ENCODE peak calls at places on chromosomes 6 and 20, in five cellular contexts. One of them, this sample, is unnamed.
A peak's percentile ranks its signal among the peaks of the same experiment; 100 is the strongest.

GRCh38 chr20:63441777-63442493 is 30.5 kb downstream of the KCNQ2 start:
- DNase-seq in right atrium auricular region: no peak
- DNase-seq in cardiac muscle cell: peak; percentile 49
- DNase-seq in gastrocnemius medialis: peak; percentile 34
- DNase-seq in foreskin keratinocyte: no peak
- DNase-seq in this sample: peak; percentile 98

GRCh38 chr6:163750436-163751031 is 336.0 kb downstream of the QKI start:
- DNase-seq in right atrium auricular region: no peak
- DNase-seq in cardiac muscle cell: no peak
- DNase-seq in gastrocnemius medialis: no peak
- DNase-seq in foreskin keratinocyte: peak; percentile 55
- DNase-seq in this sample: no peak

GRCh38 chr20:5528719-5529256 is 212.0 kb upstream of the PROKR2 start:
- DNase-seq in right atrium auricular region: peak; percentile 80
- DNase-seq in cardiac muscle cell: peak; percentile 93
- DNase-seq in gastrocnemius medialis: peak; percentile 65
- DNase-seq in foreskin keratinocyte: peak; percentile 32
- DNase-seq in this sample: peak; percentile 73

GRCh38 chr6:125213936-125214335 is 60.4 kb downstream of the TPD52L1 start:
- DNase-seq in right atrium auricular region: no peak
- DNase-seq in cardiac muscle cell: no peak
- DNase-seq in gastrocnemius medialis: peak; percentile 72
- DNase-seq in foreskin keratinocyte: no peak
- DNase-seq in this sample: peak; percentile 37

GRCh38 chr20:21172626-21173025 is 46.7 kb downstream of the KIZ start:
- DNase-seq in right atrium auricular region: no peak
- DNase-seq in cardiac muscle cell: no peak
- DNase-seq in gastrocnemius medialis: no peak
- DNase-seq in foreskin keratinocyte: no peak
- DNase-seq in this sample: no peak

GRCh38 chr6:34919651-34920050 is 30.6 kb downstream of the ANKS1A start:
- DNase-seq in right atrium auricular region: no peak
- DNase-seq in cardiac muscle cell: peak; percentile 59
- DNase-seq in gastrocnemius medialis: no peak
- DNase-seq in foreskin keratinocyte: no peak
- DNase-seq in this sample: no peak

GRCh38 chr6:29478740-29479139 is 9.0 kb downstream of the MAS1L start:
- DNase-seq in right atrium auricular region: no peak
- DNase-seq in cardiac muscle cell: no peak
- DNase-seq in gastrocnemius medialis: no peak
- DNase-seq in foreskin keratinocyte: no peak
- DNase-seq in this sample: no peak

GRCh38 chr6:115539531-115539930 is 521.2 kb downstream of the FRK start:
- DNase-seq in right atrium auricular region: no peak
- DNase-seq in cardiac muscle cell: no peak
- DNase-seq in gastrocnemius medialis: no peak
- DNase-seq in foreskin keratinocyte: no peak
- DNase-seq in this sample: no peak

GRCh38 chr6:157287923-157288322 is 35.4 kb downstream of the TMEM242 start:
- DNase-seq in right atrium auricular region: no peak
- DNase-seq in cardiac muscle cell: no peak
- DNase-seq in gastrocnemius medialis: no peak
- DNase-seq in foreskin keratinocyte: no peak
- DNase-seq in this sample: peak; percentile 30

GRCh38 chr6:154868143-154868594 is 126.9 kb upstream of the TIAM2 start:
- DNase-seq in right atrium auricular region: no peak
- DNase-seq in cardiac muscle cell: peak; percentile 70
- DNase-seq in gastrocnemius medialis: no peak
- DNase-seq in foreskin keratinocyte: no peak
- DNase-seq in this sample: peak; percentile 76

GRCh38 chr20:62063601-62063980 is 2.1 kb downstream of the TAF4 start:
- DNase-seq in right atrium auricular region: no peak
- DNase-seq in cardiac muscle cell: peak; percentile 35
- DNase-seq in gastrocnemius medialis: peak; percentile 56
- DNase-seq in foreskin keratinocyte: no peak
- DNase-seq in this sample: peak; percentile 95

GRCh38 chr20:3813758-3814581 is 6.4 kb upstream of the AP5S1 start:
- DNase-seq in right atrium auricular region: no peak
- DNase-seq in cardiac muscle cell: no peak
- DNase-seq in gastrocnemius medialis: no peak
- DNase-seq in foreskin keratinocyte: no peak
- DNase-seq in this sample: peak; percentile 21

GRCh38 chr6:119965900-119966299 is 616.3 kb upstream of the MAN1A1 start:
- DNase-seq in right atrium auricular region: no peak
- DNase-seq in cardiac muscle cell: no peak
- DNase-seq in gastrocnemius medialis: no peak
- DNase-seq in foreskin keratinocyte: no peak
- DNase-seq in this sample: no peak

GRCh38 chr6:151142676-151143075 is 97.1 kb upstream of the AKAP12 start:
- DNase-seq in right atrium auricular region: no peak
- DNase-seq in cardiac muscle cell: no peak
- DNase-seq in gastrocnemius medialis: no peak
- DNase-seq in foreskin keratinocyte: no peak
- DNase-seq in this sample: no peak

GRCh38 chr6:166172546-166172945 is 4.9 kb upstream of the TBXT start:
- DNase-seq in right atrium auricular region: no peak
- DNase-seq in cardiac muscle cell: no peak
- DNase-seq in gastrocnemius medialis: no peak
- DNase-seq in foreskin keratinocyte: no peak
- DNase-seq in this sample: peak; percentile 54

GRCh38 chr20:54019585-54019984 is 50.8 kb downstream of the BCAS1 start:
- DNase-seq in right atrium auricular region: no peak
- DNase-seq in cardiac muscle cell: no peak
- DNase-seq in gastrocnemius medialis: no peak
- DNase-seq in foreskin keratinocyte: no peak
- DNase-seq in this sample: no peak
- H3K4me1 ChIP-seq in right atrium auricular region: no peaks in the 10 kb centered on the region
- H3K4me1 ChIP-seq in cardiac muscle cell: no peaks in the 10 kb centered on the region
- H3K4me1 ChIP-seq in gastrocnemius medialis: no peaks in the 10 kb centered on the region
- H3K4me1 ChIP-seq in foreskin keratinocyte: no peaks in the 10 kb centered on the region
- H3K4me1 ChIP-seq in this sample: no peaks in the 10 kb centered on the region

GRCh38 chr20:43737925-43738324 is 11.1 kb upstream of the GTSF1L start:
- DNase-seq in right atrium auricular region: no peak
- DNase-seq in cardiac muscle cell: no peak
- DNase-seq in gastrocnemius medialis: no peak
- DNase-seq in foreskin keratinocyte: no peak
- DNase-seq in this sample: no peak

GRCh38 chr20:43740642-43741041 is 13.8 kb upstream of the GTSF1L start:
- DNase-seq in right atrium auricular region: no peak
- DNase-seq in cardiac muscle cell: no peak
- DNase-seq in gastrocnemius medialis: no peak
- DNase-seq in foreskin keratinocyte: no peak
- DNase-seq in this sample: no peak

GRCh38 chr20:43744121-43744520 is 17.3 kb upstream of the GTSF1L start:
- DNase-seq in right atrium auricular region: no peak
- DNase-seq in cardiac muscle cell: no peak
- DNase-seq in gastrocnemius medialis: no peak
- DNase-seq in foreskin keratinocyte: no peak
- DNase-seq in this sample: no peak

GRCh38 chr20:43736588-43737091 is 9.8 kb upstream of the GTSF1L start:
- DNase-seq in right atrium auricular region: no peak
- DNase-seq in cardiac muscle cell: peak; percentile 33
- DNase-seq in gastrocnemius medialis: no peak
- DNase-seq in foreskin keratinocyte: no peak
- DNase-seq in this sample: no peak

GRCh38 chr20:43739148-43739749 is 12.4 kb upstream of the GTSF1L start:
- DNase-seq in right atrium auricular region: no peak
- DNase-seq in cardiac muscle cell: no peak
- DNase-seq in gastrocnemius medialis: no peak
- DNase-seq in foreskin keratinocyte: no peak
- DNase-seq in this sample: no peak
- TF ChIP-seq CTCF in right atrium auricular region: no peak
- TF ChIP-seq CTCF in cardiac muscle cell: no peak
- TF ChIP-seq CTCF in gastrocnemius medialis: no peak
- TF ChIP-seq CTCF in foreskin keratinocyte: no peak
- TF ChIP-seq CTCF in this sample: no peak

GRCh38 chr20:8431538-8432434 is 299.7 kb downstream of the PLCB1 start:
- DNase-seq in right atrium auricular region: peak; percentile 68
- DNase-seq in cardiac muscle cell: peak; percentile 88
- DNase-seq in gastrocnemius medialis: peak; percentile 33
- DNase-seq in foreskin keratinocyte: no peak
- DNase-seq in this sample: no peak

GRCh38 chr20:8434326-8434876 is 302.3 kb downstream of the PLCB1 start:
- DNase-seq in right atrium auricular region: no peak
- DNase-seq in cardiac muscle cell: peak; percentile 77
- DNase-seq in gastrocnemius medialis: no peak
- DNase-seq in foreskin keratinocyte: no peak
- DNase-seq in this sample: no peak

GRCh38 chr20:8433286-8433685 is 301.2 kb downstream of the PLCB1 start:
- DNase-seq in right atrium auricular region: no peak
- DNase-seq in cardiac muscle cell: no peak
- DNase-seq in gastrocnemius medialis: no peak
- DNase-seq in foreskin keratinocyte: no peak
- DNase-seq in this sample: no peak

GRCh38 chr20:8435251-8436035 is 303.4 kb downstream of the PLCB1 start:
- DNase-seq in right atrium auricular region: no peak
- DNase-seq in cardiac muscle cell: peak; percentile 15
- DNase-seq in gastrocnemius medialis: no peak
- DNase-seq in foreskin keratinocyte: no peak
- DNase-seq in this sample: no peak

DNA sequence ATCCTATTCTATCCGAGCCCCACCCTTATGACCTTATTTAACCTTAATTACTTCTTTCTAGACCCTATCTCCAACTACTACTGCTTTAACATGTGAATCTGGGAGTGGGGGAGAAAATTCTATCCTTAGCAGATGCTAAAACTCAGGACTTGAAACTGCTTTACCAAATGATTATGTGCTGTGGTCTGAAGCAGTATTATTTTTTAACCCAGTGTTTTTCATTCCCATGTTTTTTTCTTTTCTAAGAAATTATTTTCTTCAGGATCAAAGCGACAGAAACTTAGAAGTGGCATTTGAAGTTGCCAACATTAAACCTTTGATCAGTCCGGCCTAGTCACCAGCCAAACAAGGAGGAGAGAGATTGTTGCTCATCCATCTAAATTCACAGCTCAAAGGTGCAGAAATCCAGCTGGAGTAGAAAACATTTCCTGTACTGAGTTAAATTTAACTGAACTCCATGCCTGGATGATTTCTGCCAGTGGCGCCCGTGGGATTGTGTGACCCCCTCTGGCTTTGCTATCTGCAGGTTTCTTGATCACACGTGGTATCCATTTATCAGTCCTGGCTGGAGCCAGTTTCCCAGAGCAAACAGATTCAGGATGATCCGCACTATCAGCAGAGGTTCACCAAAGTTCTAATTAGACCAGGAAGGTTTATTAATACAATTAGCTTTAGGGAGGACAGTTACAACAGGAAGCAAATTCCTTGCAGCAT is 300.5 kb downstream of the PLCB1 start:
- DNase-seq in right atrium auricular region: no peak
- DNase-seq in cardiac muscle cell: peak; percentile 27
- DNase-seq in gastrocnemius medialis: no peak
- DNase-seq in foreskin keratinocyte: no peak
- DNase-seq in this sample: no peak
- H3K4me1 ChIP-seq in right atrium auricular region: no peaks in the 10 kb centered on the region
- H3K4me1 ChIP-seq in cardiac muscle cell: peaks cover 8% of the 10 kb centered on the region
- H3K4me1 ChIP-seq in gastrocnemius medialis: peaks cover 3% of the 10 kb centered on the region
- H3K4me1 ChIP-seq in foreskin keratinocyte: no peaks in the 10 kb centered on the region
- H3K4me1 ChIP-seq in this sample: no peaks in the 10 kb centered on the region

GRCh38 chr6:123569575-123569974 is 67.2 kb downstream of the TRDN start:
- DNase-seq in right atrium auricular region: no peak
- DNase-seq in cardiac muscle cell: no peak
- DNase-seq in gastrocnemius medialis: no peak
- DNase-seq in foreskin keratinocyte: no peak
- DNase-seq in this sample: no peak
- TF ChIP-seq CTCF in right atrium auricular region: no peak
- TF ChIP-seq CTCF in cardiac muscle cell: no peak
- TF ChIP-seq CTCF in gastrocnemius medialis: no peak
- TF ChIP-seq CTCF in foreskin keratinocyte: no peak
- TF ChIP-seq CTCF in this sample: no peak

GRCh38 chr20:33554914-33555420 is 65.1 kb downstream of the CBFA2T2 start:
- DNase-seq in right atrium auricular region: no peak
- DNase-seq in cardiac muscle cell: peak; percentile 91
- DNase-seq in gastrocnemius medialis: no peak
- DNase-seq in foreskin keratinocyte: peak; percentile 79
- DNase-seq in this sample: peak; percentile 94

GRCh38 chr20:33558348-33559144 is 68.7 kb downstream of the CBFA2T2 start:
- DNase-seq in right atrium auricular region: no peak
- DNase-seq in cardiac muscle cell: no peak
- DNase-seq in gastrocnemius medialis: no peak
- DNase-seq in foreskin keratinocyte: no peak
- DNase-seq in this sample: no peak

GRCh38 chr20:33556237-33556636 is 66.3 kb downstream of the CBFA2T2 start:
- DNase-seq in right atrium auricular region: no peak
- DNase-seq in cardiac muscle cell: no peak
- DNase-seq in gastrocnemius medialis: no peak
- DNase-seq in foreskin keratinocyte: no peak
- DNase-seq in this sample: no peak

GRCh38 chr20:33552519-33552918 is 62.6 kb downstream of the CBFA2T2 start:
- DNase-seq in right atrium auricular region: no peak
- DNase-seq in cardiac muscle cell: no peak
- DNase-seq in gastrocnemius medialis: no peak
- DNase-seq in foreskin keratinocyte: no peak
- DNase-seq in this sample: no peak

DNA sequence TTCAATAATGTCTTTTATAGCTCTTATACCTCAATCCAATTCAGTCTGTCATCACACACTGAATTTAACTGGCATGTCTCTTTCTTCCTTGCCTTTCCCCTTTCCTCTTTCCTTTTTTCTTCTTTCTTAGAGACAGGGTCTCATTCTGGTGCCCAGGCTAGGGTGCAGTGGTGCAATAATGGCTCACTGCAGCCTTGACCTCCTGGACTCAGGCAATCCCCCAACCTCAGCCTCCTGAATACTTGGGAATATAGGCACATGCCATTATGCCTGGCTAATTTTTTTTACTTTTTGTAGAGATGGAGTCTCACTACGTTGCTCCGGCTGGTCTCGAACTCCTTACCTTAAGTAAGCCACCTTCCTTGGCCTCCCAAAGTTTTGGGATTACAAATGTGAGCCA is 65.9 kb downstream of the CBFA2T2 start:
- DNase-seq in right atrium auricular region: no peak
- DNase-seq in cardiac muscle cell: no peak
- DNase-seq in gastrocnemius medialis: no peak
- DNase-seq in foreskin keratinocyte: no peak
- DNase-seq in this sample: no peak
- H3K4me1 ChIP-seq in right atrium auricular region: no peaks in the 10 kb centered on the region
- H3K4me1 ChIP-seq in cardiac muscle cell: peaks cover 25% of the 10 kb centered on the region
- H3K4me1 ChIP-seq in gastrocnemius medialis: peaks cover 4% of the 10 kb centered on the region
- H3K4me1 ChIP-seq in foreskin keratinocyte: no peaks in the 10 kb centered on the region
- H3K4me1 ChIP-seq in this sample: peaks cover 23% of the 10 kb centered on the region

This sample was measured in osteoblast.